ENCODE peak calls at places on chromosomes 7 and 10, in seven cellular contexts. P is H7, C is adrenal gland, I is ovary, L is heart right ventricle, J is psoas muscle, E is small intestine. V is an unnamed sample. For H3K36me3, the result is how much of the 10 kb centered on the place peaks cover.

GRCh38 chr10:102644646-102645387 is 538 bp downstream of the TRIM8 start:
- DNase-seq in P (peak), C (peak), I (peak), L (peak), J (peak), E (peak), V (peak)

GRCh38 chr10:89853796-89854195 is 152.4 kb downstream of the KIF20B start:
- DNase-seq in P (peak), C (no peak), I (no peak), L (no peak), J (no peak), E (no peak), V (peak)

GRCh38 chr7:5296627-5297226 is 14.0 kb downstream of the SLC29A4 start:
- DNase-seq in P (peak), C (no peak), I (no peak), L (no peak), J (no peak), E (no peak), V (peak)

GRCh38 chr7:139699640-139700504 is 77.9 kb downstream of the HIPK2 start:
- DNase-seq in P (peak), C (no peak), I (no peak), L (no peak), J (no peak), E (no peak), V (no peak)

GRCh38 chr7:91541641-91542040 is 277.4 kb downstream of the FZD1 start:
- DNase-seq in P (no peak), C (no peak), I (no peak), L (no peak), J (no peak), E (no peak), V (no peak)

GRCh38 chr10:79446451-79447020 is 1.1 kb upstream of the ZCCHC24 start:
- DNase-seq in P (peak), C (peak), I (peak), L (peak), J (peak), E (peak), V (peak)

GRCh38 chr7:81833401-81833800 is 63.6 kb upstream of the HGF start:
- DNase-seq in P (no peak), C (no peak), I (no peak), L (no peak), J (no peak), E (no peak), V (no peak)

GRCh38 chr7:116560021-116560970 is 35.5 kb downstream of the CAV1 start:
- DNase-seq in P (no peak), C (no peak), I (no peak), L (peak), J (no peak), E (no peak), V (peak)

GRCh38 chr7:25805027-25805687 is 346.8 kb upstream of the NFE2L3 start:
- DNase-seq in P (no peak), C (no peak), I (no peak), L (no peak), J (no peak), E (no peak), V (no peak)

GRCh38 chr10:70799124-70799523 is 13.9 kb upstream of the TBATA start:
- DNase-seq in P (no peak), C (no peak), I (no peak), L (no peak), J (no peak), E (no peak), V (no peak)

GRCh38 chr10:24008164-24009066 is 200.5 kb upstream of the KIAA1217 start:
- DNase-seq in P (no peak), C (no peak), I (no peak), L (peak), J (no peak), E (no peak), V (peak)

GRCh38 chr10:129910861-129911260 is 53.2 kb downstream of the EBF3 start:
- DNase-seq in P (no peak), C (no peak), I (no peak), L (no peak), J (no peak), E (no peak), V (no peak)

GRCh38 chr10:52883996-52884871 is 111.7 kb upstream of the MBL2 start:
- DNase-seq in P (peak), C (peak), I (peak), L (peak), J (no peak), E (peak), V (peak)

GRCh38 chr10:98170249-98171117 is 36.0 kb downstream of the R3HCC1L start:
- DNase-seq in P (peak), C (peak), I (no peak), L (peak), J (no peak), E (peak), V (peak)

GRCh38 chr10:44492678-44493077 is 107.8 kb upstream of the CXCL12 start:
- DNase-seq in P (no peak), C (no peak), I (no peak), L (no peak), J (no peak), E (no peak), V (no peak)

GRCh38 chr10:9636206-9636605 is 1381.5 kb upstream of the CELF2 start:
- DNase-seq in P (no peak), C (no peak), I (no peak), L (no peak), J (no peak), E (no peak), V (no peak)

GRCh38 chr10:50651808-50652207 is 28.1 kb upstream of the SGMS1 start:
- DNase-seq in P (no peak), C (no peak), I (no peak), L (no peak), J (no peak), E (no peak), V (no peak)

GRCh38 chr10:121952226-121952625 is 22.8 kb downstream of the NSMCE4A start:
- DNase-seq in P (no peak), C (no peak), I (no peak), L (no peak), J (no peak), E (no peak), V (no peak)

GRCh38 chr10:95408931-95409873 is 118.4 kb upstream of the PDLIM1 start:
- DNase-seq in P (peak), C (no peak), I (no peak), L (peak), J (no peak), E (no peak), V (no peak)

GRCh38 chr7:73892003-73892975 is 31.3 kb downstream of the TMEM270 start:
- DNase-seq in P (no peak), C (no peak), I (peak), L (no peak), J (peak), E (peak), V (no peak)

GRCh38 chr10:69397972-69398371 is 18.7 kb downstream of the TACR2 start:
- DNase-seq in P (no peak), C (no peak), I (no peak), L (peak), J (no peak), E (no peak), V (peak)
- H3K36me3 ChIP-seq in P (under half), C (half or more), I (under half), L (half or more), J (under half), E (under half), V (under half)

DNA sequence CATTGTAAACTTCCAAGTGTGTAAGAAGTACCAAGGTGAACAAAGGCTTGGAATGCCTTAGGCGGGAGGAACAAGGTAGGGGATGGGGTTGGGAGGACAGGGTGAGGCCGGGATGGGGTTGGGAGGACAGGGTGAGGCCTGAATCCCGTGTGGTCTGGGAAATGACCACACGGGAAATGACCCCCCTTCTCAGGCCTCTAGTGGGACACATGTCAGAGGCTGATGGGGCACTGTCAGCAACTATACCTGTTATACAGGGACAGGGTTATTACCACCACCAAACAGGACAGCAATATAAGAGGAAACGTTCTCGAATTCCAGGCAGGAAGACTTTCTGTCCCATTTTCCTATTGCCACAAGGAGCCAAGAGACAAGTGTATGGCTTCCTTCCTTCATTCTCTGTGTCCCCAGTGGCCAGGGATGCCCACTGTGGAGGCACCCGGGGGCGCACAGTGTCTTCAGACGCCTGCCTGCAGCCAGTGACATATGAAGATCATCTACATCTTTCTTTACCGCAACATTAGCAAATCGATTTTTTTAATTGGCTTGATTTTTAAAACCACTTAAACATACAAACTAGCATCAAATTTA is 1.3 kb downstream of the MKI67 start:
- DNase-seq in P (peak), C (no peak), I (no peak), L (no peak), J (no peak), E (peak), V (no peak)
- H3K36me3 ChIP-seq in P (under half), C (under half), I (under half), L (under half), J (under half), E (under half), V (under half)

GRCh38 chr10:32130788-32131187 is 74.6 kb upstream of the KIF5B start:
- DNase-seq in P (no peak), C (no peak), I (no peak), L (no peak), J (no peak), E (peak), V (no peak)

GRCh38 chr10:32131388-32131787 is 75.2 kb upstream of the KIF5B start:
- DNase-seq in P (no peak), C (no peak), I (no peak), L (no peak), J (no peak), E (peak), V (no peak)

GRCh38 chr10:32132357-32132756 is 76.1 kb upstream of the KIF5B start:
- DNase-seq in P (peak), C (no peak), I (no peak), L (no peak), J (no peak), E (no peak), V (no peak)
- H3K36me3 ChIP-seq in P (under half), C (under half), I (under half), L (under half), J (under half), E (under half), V (under half)

GRCh38 chr10:15426115-15426514 is 55.0 kb upstream of the FAM171A1 start:
- DNase-seq in P (no peak), C (no peak), I (no peak), L (no peak), J (no peak), E (no peak), V (no peak)
- H3K36me3 ChIP-seq in P (under half), C (under half), I (under half), L (under half), J (under half), E (under half), V (under half)

DNA sequence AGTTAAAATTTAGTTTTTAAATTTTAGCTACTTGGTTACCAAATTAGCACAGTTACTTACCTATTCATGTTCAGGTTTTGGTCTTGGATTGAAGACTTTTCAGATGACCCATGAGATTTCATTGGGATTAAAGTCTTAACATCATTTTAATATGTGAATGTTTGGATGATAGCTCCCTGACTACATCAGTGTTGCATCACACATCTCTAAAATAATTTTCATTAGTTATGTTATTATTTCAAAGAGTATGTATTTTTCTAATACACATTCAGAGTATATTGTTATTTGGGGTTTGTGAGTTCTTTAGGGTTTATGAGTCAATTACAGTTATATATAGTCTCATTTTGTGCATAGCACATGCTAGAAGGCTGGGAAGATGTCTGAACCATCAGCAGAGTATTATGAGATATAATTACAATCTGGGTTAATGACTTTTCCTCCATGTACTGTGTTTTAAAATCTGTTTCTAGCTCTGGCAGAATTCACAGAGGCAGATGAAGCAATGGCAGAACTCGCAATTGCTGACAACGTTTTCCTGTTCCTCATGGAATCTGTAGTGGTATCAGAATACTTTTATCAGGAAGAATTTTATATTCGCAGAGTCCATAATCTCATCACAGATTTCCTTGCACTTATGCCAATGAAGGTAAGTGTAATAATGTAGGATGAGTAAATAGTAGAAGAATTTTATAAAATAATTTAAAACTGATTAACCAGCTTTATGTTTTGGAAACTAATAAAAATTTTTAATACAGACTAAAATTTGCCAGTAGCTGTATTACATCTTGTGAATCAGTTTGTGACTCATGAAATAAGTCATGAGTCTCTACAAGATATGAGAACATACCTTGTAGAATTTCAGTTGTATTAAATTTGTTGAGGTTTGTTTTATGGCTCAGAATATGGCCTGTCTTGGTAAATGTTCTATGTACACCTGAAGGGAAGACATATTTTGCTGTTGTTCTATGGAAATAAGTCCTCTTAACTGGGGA is 26.9 kb downstream of the NUP205 start:
- DNase-seq in P (no peak), C (no peak), I (no peak), L (no peak), J (no peak), E (no peak), V (no peak)
- H3K36me3 ChIP-seq in P (under half), C (half or more), I (under half), L (half or more), J (under half), E (under half), V (half or more)

GRCh38 chr7:128398841-128399135 is 11.0 kb downstream of the IMPDH1 start:
- DNase-seq in P (no peak), C (no peak), I (no peak), L (no peak), J (no peak), E (no peak), V (no peak)

GRCh38 chr7:128394904-128395496 is 14.8 kb downstream of the IMPDH1 start:
- DNase-seq in P (no peak), C (no peak), I (no peak), L (no peak), J (no peak), E (no peak), V (no peak)

GRCh38 chr7:128395748-128396147 is 14.0 kb downstream of the IMPDH1 start:
- DNase-seq in P (peak), C (no peak), I (no peak), L (no peak), J (no peak), E (no peak), V (no peak)

GRCh38 chr7:128398016-128398840 is 11.6 kb downstream of the IMPDH1 start:
- DNase-seq in P (peak), C (peak), I (peak), L (peak), J (peak), E (peak), V (peak)

DNA sequence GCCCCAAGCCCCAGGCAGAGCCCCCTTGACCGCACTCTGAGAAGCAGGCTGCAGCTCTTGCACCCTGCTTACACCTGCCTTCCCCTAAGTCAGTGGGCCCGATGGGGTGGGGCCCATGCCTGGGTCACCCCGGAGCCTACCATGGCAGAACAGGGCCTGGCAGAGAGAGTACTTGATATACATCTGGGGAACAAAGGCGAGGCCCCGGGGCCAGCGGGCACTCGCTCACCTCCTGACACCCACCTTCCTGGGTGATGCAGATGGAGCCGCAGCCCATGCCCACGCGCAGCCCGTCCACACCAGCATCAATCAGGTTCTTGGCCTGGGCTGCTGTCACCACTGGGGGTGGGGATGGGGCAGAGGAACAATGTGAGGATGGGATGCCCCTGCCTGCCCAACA is 13.4 kb downstream of the IMPDH1 start:
- DNase-seq in P (peak), C (no peak), I (no peak), L (no peak), J (no peak), E (no peak), V (no peak)
- H3K36me3 ChIP-seq in P (under half), C (half or more), I (under half), L (half or more), J (under half), E (under half), V (under half)

V was measured in SJCRH30.